ENCODE peak calls at places on chromosome 21, in seven cellular contexts. W is cardiac fibroblast, N is HL-60, I is lower leg skin, S is GM13977, G is AG04449, C is nephron progenitor cell. A is an unnamed sample.

GRCh38 chr21:46610018-46610701 is 5.3 kb upstream of the S100B start:
- DNase-seq in W (peak; percentile 19), N (no peak), I (no peak), S (no peak), G (no peak), C (no peak), A (no peak)

GRCh38 chr21:35206141-35207125 is 157.3 kb upstream of the RUNX1 start:
- DNase-seq in W (no peak), N (no peak), I (no peak), S (peak; percentile 28), G (no peak), C (peak; percentile 23), A (peak; percentile 37)

GRCh38 chr21:45499970-45500575 is 42.2 kb downstream of the SLC19A1 start:
- DNase-seq in W (no peak), N (no peak), I (peak; percentile 21), S (no peak), G (no peak), C (no peak), A (no peak)

GRCh38 chr21:29105218-29105617 is 25.2 kb upstream of the MAP3K7CL start:
- DNase-seq in W (peak; percentile 60), N (no peak), I (no peak), S (no peak), G (no peak), C (no peak), A (no peak)

GRCh38 chr21:34129039-34129891 is 55.9 kb downstream of the MRPS6 start:
- DNase-seq in W (peak; percentile 87), N (no peak), I (no peak), S (no peak), G (peak; percentile 58), C (peak; percentile 42), A (no peak)

GRCh38 chr21:33682992-33683627 is 40.8 kb downstream of the ITSN1 start:
- DNase-seq in W (peak; percentile 96), N (no peak), I (no peak), S (no peak), G (peak; percentile 66), C (no peak), A (no peak)

GRCh38 chr21:37204580-37204979 is 62.6 kb downstream of the VPS26C start:
- DNase-seq in W (no peak), N (no peak), I (no peak), S (no peak), G (no peak), C (no peak), A (no peak)

GRCh38 chr21:46183910-46184624 is at the start of gene SPATC1L:
- DNase-seq in W (peak; percentile 61), N (peak; percentile 18), I (peak; percentile 90), S (peak; percentile 83), G (no peak), C (peak; percentile 67), A (peak; percentile 90)

GRCh38 chr21:29072873-29073221 is 601 bp downstream of the CCT8 start:
- DNase-seq in W (peak; percentile 56), N (peak; percentile 36), I (no peak), S (no peak), G (no peak), C (no peak), A (no peak)

GRCh38 chr21:28419110-28419509 is 573.6 kb downstream of the LTN1 start:
- DNase-seq in W (no peak), N (no peak), I (no peak), S (no peak), G (peak; percentile 74), C (no peak), A (no peak)

GRCh38 chr21:36164427-36164784 is 7.8 kb downstream of the DOP1B start:
- DNase-seq in W (no peak), N (no peak), I (no peak), S (no peak), G (no peak), C (no peak), A (no peak)

GRCh38 chr21:31530364-31530763 is 129.1 kb upstream of the SOD1 start:
- DNase-seq in W (no peak), N (no peak), I (no peak), S (no peak), G (no peak), C (no peak), A (no peak)

GRCh38 chr21:22791986-22792560 is 1793.9 kb downstream of the NCAM2 start:
- DNase-seq in W (peak; percentile 66), N (no peak), I (no peak), S (peak; percentile 24), G (no peak), C (peak; percentile 28), A (peak; percentile 18)

GRCh38 chr21:26148834-26149354 is 21.7 kb downstream of the APP start:
- DNase-seq in W (peak; percentile 73), N (no peak), I (no peak), S (no peak), G (no peak), C (no peak), A (no peak)

GRCh38 chr21:38848187-38848609 is 42.5 kb downstream of the ETS2 start:
- DNase-seq in W (peak; percentile 74), N (no peak), I (no peak), S (no peak), G (no peak), C (no peak), A (no peak)

GRCh38 chr21:36980280-36981048 is 14.0 kb upstream of the HLCS start:
- DNase-seq in W (peak; percentile 45), N (no peak), I (no peak), S (no peak), G (no peak), C (peak; percentile 43), A (no peak)

GRCh38 chr21:17348849-17349248 is 164.0 kb upstream of the CXADR start:
- DNase-seq in W (no peak), N (no peak), I (no peak), S (no peak), G (no peak), C (no peak), A (no peak)

GRCh38 chr21:38036016-38036415 is 119.8 kb upstream of the KCNJ6 start:
- DNase-seq in W (no peak), N (no peak), I (no peak), S (no peak), G (no peak), C (no peak), A (no peak)

GRCh38 chr21:35575280-35575915 is 484.9 kb downstream of the SETD4 start:
- DNase-seq in W (peak; percentile 78), N (no peak), I (no peak), S (no peak), G (peak; percentile 74), C (no peak), A (no peak)

GRCh38 chr21:21101911-21102310 is 103.7 kb downstream of the NCAM2 start:
- DNase-seq in W (peak; percentile 65), N (peak; percentile 86), I (no peak), S (no peak), G (peak; percentile 29), C (peak; percentile 26), A (no peak)

GRCh38 chr21:46093668-46094400 is 4.1 kb upstream of the COL6A2 start:
- DNase-seq in W (no peak), N (no peak), I (peak; percentile 86), S (no peak), G (no peak), C (no peak), A (no peak)

GRCh38 chr21:45992311-45993209 is 11.0 kb downstream of the COL6A1 start:
- DNase-seq in W (no peak), N (no peak), I (peak; percentile 86), S (no peak), G (no peak), C (peak; percentile 1), A (no peak)

GRCh38 chr21:25708467-25709065 is 26.1 kb downstream of the ATP5PF start:
- DNase-seq in W (peak; percentile 67), N (peak; percentile 28), I (no peak), S (peak; percentile 41), G (no peak), C (peak; percentile 28), A (peak; percentile 53)

GRCh38 chr21:45377866-45378257 is 27.1 kb upstream of the COL18A1 start:
- DNase-seq in W (no peak), N (no peak), I (peak; percentile 70), S (no peak), G (no peak), C (no peak), A (no peak)

GRCh38 chr21:32143222-32143939 is 135.5 kb downstream of the MIS18A start:
- DNase-seq in W (no peak), N (no peak), I (no peak), S (no peak), G (no peak), C (no peak), A (no peak)

GRCh38 chr21:36901575-36901974 is 64.9 kb downstream of the HLCS start:
- DNase-seq in W (no peak), N (no peak), I (peak; percentile 32), S (no peak), G (no peak), C (no peak), A (no peak)

GRCh38 chr21:35922618-35923017 is 137.7 kb downstream of the SETD4 start:
- DNase-seq in W (peak; percentile 38), N (no peak), I (no peak), S (no peak), G (no peak), C (no peak), A (no peak)

GRCh38 chr21:33373451-33373850 is 29.8 kb upstream of the IFNGR2 start:
- DNase-seq in W (no peak), N (no peak), I (peak; percentile 63), S (no peak), G (no peak), C (no peak), A (no peak)

GRCh38 chr21:29125979-29126378 is 4.5 kb upstream of the MAP3K7CL start:
- DNase-seq in W (no peak), N (no peak), I (no peak), S (no peak), G (no peak), C (no peak), A (no peak)

GRCh38 chr21:34022557-34023335 is 50.6 kb upstream of the MRPS6 start:
- DNase-seq in W (no peak), N (peak; percentile 85), I (no peak), S (no peak), G (no peak), C (no peak), A (no peak)

GRCh38 chr21:39911286-39911685 is 44.0 kb downstream of the PCP4 start:
- DNase-seq in W (no peak), N (no peak), I (peak; percentile 28), S (no peak), G (no peak), C (no peak), A (no peak)
- TF ChIP-seq CTCF in W (no peak), N (no peak), I (no peak), S (no peak), G (no peak), C (peak; percentile 23), A (no peak)

GRCh38 chr21:39854572-39854971 is 12.7 kb upstream of the PCP4 start:
- DNase-seq in W (no peak), N (peak; percentile 4), I (no peak), S (no peak), G (no peak), C (no peak), A (no peak)
- TF ChIP-seq CTCF in W (no peak), N (no peak), I (no peak), S (no peak), G (no peak), C (no peak), A (no peak)

GRCh38 chr21:30434033-30434631 is 4.1 kb downstream of the KRTAP13-4 start:
- DNase-seq in W (peak; percentile 41), N (peak; percentile 29), I (no peak), S (no peak), G (no peak), C (peak; percentile 30), A (no peak)
- TF ChIP-seq CTCF in W (peak; percentile 52), N (peak; percentile 46), I (no peak), S (peak; percentile 33), G (peak; percentile 52), C (peak; percentile 45), A (peak; percentile 22)

GRCh38 chr21:43925096-43925481 is 60.1 kb downstream of the AGPAT3 start:
- DNase-seq in W (no peak), N (no peak), I (no peak), S (no peak), G (no peak), C (no peak), A (no peak)
- TF ChIP-seq CTCF in W (no peak), N (no peak), I (no peak), S (no peak), G (no peak), C (no peak), A (no peak)